ENCODE peak calls at places on chromosomes 6 and 20, in nine cellular contexts. F, U, X, B, C, E, O, L and G are unnamed samples.
A peak's percentile ranks its signal among the peaks of the same experiment; 100 is the strongest.

GRCh38 chr6:132130530-132131298 is 179.5 kb upstream of the CCN2 start:
- DNase-seq in E (no peak), B (no peak), L (no peak), U (no peak), F (peak; percentile 87), O (no peak), X (peak; percentile 10), C (peak; percentile 82), G (no peak)

GRCh38 chr20:57264908-57265648 is 1.4 kb downstream of the BMP7 start:
- DNase-seq in E (no peak), C (no peak), O (no peak), L (no peak), X (no peak), F (no peak), B (no peak), U (peak; percentile 23), G (no peak)

GRCh38 chr20:461254-462198 is 807 bp downstream of the TBC1D20 start:
- DNase-seq in U (peak; percentile 57), F (peak; percentile 57), B (peak; percentile 28), X (peak; percentile 57), L (peak; percentile 76), C (peak; percentile 60), E (peak; percentile 35), O (peak; percentile 44), G (no peak)

GRCh38 chr6:67129780-67130179 is 1422.8 kb upstream of the EYS start:
- DNase-seq in U (no peak), L (no peak), O (no peak), F (peak; percentile 3), X (no peak), C (peak; percentile 2), E (no peak), B (no peak), G (no peak)

GRCh38 chr6:134878136-134878535 is 71.8 kb downstream of the ALDH8A1 start:
- DNase-seq in U (no peak), F (no peak), O (no peak), B (no peak), L (no peak), X (no peak), E (no peak), C (peak; percentile 25), G (no peak)

GRCh38 chr6:13712485-13712990 is 903 bp upstream of the RANBP9 start:
- DNase-seq in U (no peak), L (no peak), F (peak; percentile 63), O (no peak), B (no peak), C (peak; percentile 20), X (no peak), E (no peak), G (no peak)

GRCh38 chr6:7959453-7959852 is 48.9 kb upstream of the TXNDC5 start:
- DNase-seq in X (no peak), E (no peak), L (no peak), U (no peak), B (no peak), F (no peak), C (no peak), O (no peak), G (no peak)

GRCh38 chr6:84411060-84411629 is 183.7 kb upstream of the CEP162 start:
- DNase-seq in O (peak; percentile 36), E (no peak), F (peak; percentile 82), L (no peak), C (peak; percentile 76), B (no peak), X (no peak), U (no peak), G (no peak)

GRCh38 chr20:25274891-25275812 is 27.3 kb downstream of the PYGB start:
- DNase-seq in U (no peak), X (peak; percentile 6), L (no peak), E (peak; percentile 29), O (no peak), B (no peak), C (no peak), F (no peak), G (peak; percentile 12)

GRCh38 chr20:56431451-56431850 is 19.4 kb downstream of the CASS4 start:
- DNase-seq in B (no peak), E (no peak), X (no peak), O (no peak), C (no peak), U (no peak), F (no peak), L (no peak), G (no peak)

GRCh38 chr6:159303784-159304183 is 134.6 kb downstream of the FNDC1 start:
- DNase-seq in L (no peak), F (no peak), X (no peak), O (no peak), C (no peak), U (no peak), B (no peak), E (no peak), G (no peak)

GRCh38 chr20:58042626-58043025 is 185.8 kb downstream of the ANKRD60 start:
- DNase-seq in E (no peak), U (no peak), O (no peak), L (no peak), F (no peak), X (no peak), B (no peak), C (no peak), G (no peak)

GRCh38 chr6:108914235-108915022 is 66.2 kb downstream of the ARMC2 start:
- DNase-seq in B (peak; percentile 8), E (no peak), U (peak; percentile 31), C (no peak), O (no peak), F (peak; percentile 38), L (peak; percentile 19), X (no peak), G (no peak)
- TF ChIP-seq CTCF in B (peak; percentile 57), E (no peak), U (peak; percentile 71), C (peak; percentile 35), O (peak; percentile 48), F (peak; percentile 44), L (peak; percentile 27), X (peak; percentile 22), G (no peak)

DNA sequence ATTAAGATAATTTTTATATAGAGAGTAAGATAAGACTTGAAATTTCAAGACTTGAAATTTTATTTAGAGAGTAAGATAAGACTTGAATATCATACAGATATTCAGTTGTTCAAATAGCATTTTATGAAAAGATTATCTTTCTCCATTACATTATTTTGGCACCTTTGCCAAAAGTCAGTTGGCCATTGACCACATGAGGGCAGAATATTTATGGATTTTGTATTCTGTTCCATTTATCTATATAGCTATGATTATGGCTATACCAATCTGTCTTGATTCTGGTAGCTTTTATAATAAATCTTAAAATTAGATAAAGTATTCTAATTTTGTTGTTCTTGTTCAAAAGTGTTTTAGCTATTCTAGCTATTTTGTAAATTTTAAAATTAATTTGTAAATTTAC is 537.9 kb upstream of the GJE1 start:
- DNase-seq in L (no peak), B (no peak), O (no peak), X (no peak), F (no peak), E (no peak), C (no peak), U (no peak), G (no peak)
- TF ChIP-seq CTCF in L (no peak), B (no peak), O (peak; percentile 25), X (no peak), F (no peak), E (no peak), C (peak; percentile 29), U (no peak), G (no peak)

GRCh38 chr20:5128886-5129285 is 2.1 kb downstream of the CDS2 start:
- DNase-seq in U (no peak), L (no peak), X (no peak), O (no peak), C (no peak), E (no peak), F (no peak), B (no peak), G (no peak)

GRCh38 chr20:5122861-5123260 is 3.1 kb upstream of the PCNA start:
- DNase-seq in C (peak; percentile 21), E (no peak), O (no peak), F (peak; percentile 41), X (no peak), L (no peak), B (no peak), U (no peak), G (no peak)

GRCh38 chr20:5127859-5128409 is 1.1 kb downstream of the CDS2 start:
- DNase-seq in C (no peak), X (no peak), B (no peak), U (no peak), F (no peak), O (no peak), E (no peak), L (no peak), G (no peak)

GRCh38 chr20:5127204-5127858 is 523 bp downstream of the CDS2 start:
- DNase-seq in O (peak; percentile 55), E (peak; percentile 34), C (peak; percentile 53), L (peak; percentile 55), X (peak; percentile 66), B (peak; percentile 42), U (peak; percentile 52), F (peak; percentile 41), G (no peak)

DNA sequence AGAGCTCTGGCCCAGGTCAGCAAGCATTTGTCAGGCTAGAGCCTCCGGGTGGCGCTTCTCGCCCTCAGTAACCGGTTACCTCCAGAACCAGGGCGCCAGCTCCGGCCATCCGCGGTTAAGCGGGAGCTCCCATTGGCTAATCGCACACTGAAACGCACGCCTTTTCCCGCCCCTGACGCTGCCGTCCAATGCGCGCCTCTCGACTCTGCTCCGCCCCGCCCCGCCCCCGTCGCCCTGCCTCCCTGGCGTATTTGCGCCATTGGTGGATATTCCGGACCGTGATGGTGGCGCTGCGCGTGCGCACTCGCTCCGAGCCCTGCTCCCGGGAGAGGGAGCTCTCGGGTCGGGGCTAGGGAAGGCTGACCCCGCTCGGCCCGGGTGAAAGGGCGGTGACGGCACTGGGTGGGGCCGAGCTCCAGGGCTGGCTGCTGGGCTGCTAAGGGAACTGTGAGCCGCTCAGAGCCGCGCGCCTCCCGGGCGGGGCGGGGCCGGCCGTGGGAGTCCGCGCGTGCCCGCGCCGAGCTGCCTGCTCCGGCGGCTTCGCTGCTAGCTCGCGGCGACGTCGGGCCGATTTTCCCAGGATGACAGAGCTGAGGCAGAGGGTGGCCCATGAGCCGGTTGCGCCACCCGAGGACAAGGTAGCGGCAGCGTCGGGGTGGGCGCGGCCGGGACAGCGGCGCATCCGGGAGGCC is at the start of gene CDS2:
- DNase-seq in U (peak; percentile 100), O (peak; percentile 99), X (peak; percentile 100), F (peak; percentile 100), E (peak; percentile 100), B (peak; percentile 100), C (peak; percentile 97), L (peak; percentile 98), G (peak; percentile 99)
- TF ChIP-seq CTCF in U (peak; percentile 52), O (peak; percentile 46), X (peak; percentile 37), F (peak; percentile 58), E (peak; percentile 74), B (peak; percentile 64), C (peak; percentile 50), L (peak; percentile 75), G (no peak)

DNA sequence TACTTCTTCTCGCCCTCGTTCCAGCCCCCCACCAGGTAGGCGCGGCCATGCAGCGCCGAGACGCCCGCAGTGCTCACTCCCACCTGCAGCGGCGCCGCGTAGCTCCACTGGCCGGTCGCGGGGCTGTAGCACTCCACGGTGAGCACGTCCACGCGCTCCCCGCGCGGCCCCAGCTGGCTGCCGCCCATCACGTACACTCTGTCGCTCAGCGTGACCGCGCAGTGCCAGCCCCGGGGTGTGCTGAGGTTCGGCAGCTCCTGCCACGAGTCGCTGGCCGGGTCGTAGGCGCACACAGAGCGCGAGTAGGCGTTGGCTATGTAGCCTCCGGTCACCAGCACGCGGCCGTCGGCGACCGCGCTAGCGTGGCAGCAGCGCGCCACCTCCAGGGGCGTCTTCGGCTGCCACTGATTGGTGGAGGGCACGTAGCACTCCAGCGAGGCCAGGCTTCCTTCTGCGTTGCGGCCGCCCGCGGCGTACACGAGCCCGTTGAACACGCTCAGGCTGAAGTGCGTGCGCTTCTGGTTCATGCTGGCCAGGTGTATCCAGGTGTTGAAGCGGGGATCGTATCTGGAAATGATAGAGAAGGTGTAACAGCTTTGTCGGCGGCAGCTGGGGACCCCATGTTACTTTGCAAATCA is 13.7 kb downstream of the KLHL31 start:
- DNase-seq in L (peak; percentile 44), E (peak; percentile 71), X (peak; percentile 88), U (peak; percentile 75), F (peak; percentile 52), C (peak; percentile 64), O (peak; percentile 89), B (peak; percentile 68), G (peak; percentile 63)
- TF ChIP-seq CTCF in L (peak; percentile 44), E (peak; percentile 60), X (peak; percentile 39), U (no peak), F (peak; percentile 9), C (peak; percentile 20), O (peak; percentile 29), B (peak; percentile 26), G (no peak)